ENCODE peak calls at places on chromosomes 4 and X, in six cellular contexts. E is SK-N-SH, P is HCT116, N is HepG2, S is K562, H is H1. M is an unnamed sample.

GRCh38 chr4:94304365-94304971 is 38.2 kb downstream of the HPGDS start:
- DNase-seq in H (no peak), P (peak; percentile 27), N (peak; percentile 21), E (peak; percentile 29), S (no peak), M (peak; percentile 34)

GRCh38 chr4:6011686-6012085 is 6.5 kb downstream of the C4orf50 start:
- DNase-seq in H (no peak), S (no peak), E (peak; percentile 73), P (no peak), N (no peak), M (peak; percentile 53)

GRCh38 chr4:186845137-186845842 is 121.6 kb upstream of the FAT1 start:
- DNase-seq in N (peak; percentile 20), E (no peak), P (peak; percentile 92), S (peak; percentile 69), H (no peak), M (no peak)

GRCh38 chr4:118807659-118808058 is 28.3 kb downstream of the SEC24D start:
- DNase-seq in H (no peak), N (no peak), P (no peak), S (no peak), E (peak; percentile 45), M (no peak)

GRCh38 chr4:67721770-67722597 is 21.0 kb upstream of the UBA6 start:
- DNase-seq in S (no peak), E (no peak), N (no peak), P (peak; percentile 68), H (no peak), M (no peak)

GRCh38 chr4:107997794-107998193 is 8.1 kb downstream of the HADH start:
- DNase-seq in H (no peak), S (no peak), E (no peak), P (no peak), N (no peak), M (no peak)

GRCh38 chrX:12563121-12563520 is 228.1 kb upstream of the PRPS2 start:
- DNase-seq in H (no peak), S (no peak), N (no peak), E (no peak), P (no peak), M (no peak)

GRCh38 chrX:134599173-134599914 is 58.9 kb downstream of the PLAC1 start:
- DNase-seq in N (no peak), P (no peak), H (no peak), S (no peak), E (no peak), M (no peak)

GRCh38 chr4:77618383-77619241 is 13.0 kb downstream of the CXCL13 start:
- DNase-seq in E (peak; percentile 68), P (peak; percentile 67), H (peak; percentile 59), S (peak; percentile 63), N (peak; percentile 40), M (peak; percentile 79)

GRCh38 chr4:71785957-71786356 is 2.1 kb upstream of the GC start:
- DNase-seq in S (no peak), H (no peak), E (no peak), N (no peak), P (no peak), M (no peak)

GRCh38 chr4:85637778-85638177 is 162.8 kb downstream of the ARHGAP24 start:
- DNase-seq in P (no peak), N (no peak), H (no peak), S (no peak), E (no peak), M (no peak)

GRCh38 chrX:20026278-20026677 is 35.4 kb upstream of the BCLAF3 start:
- DNase-seq in N (peak; percentile 50), S (no peak), E (no peak), P (no peak), H (no peak), M (peak; percentile 40)

GRCh38 chrX:153388722-153389459 is 12.3 kb downstream of the PNMA6E start:
- DNase-seq in P (no peak), S (no peak), N (no peak), E (no peak), H (no peak), M (no peak)

GRCh38 chr4:31905363-31905762 is 1185.2 kb downstream of the PCDH7 start:
- DNase-seq in S (no peak), H (no peak), N (no peak), P (no peak), E (no peak), M (no peak)

GRCh38 chr4:179307297-179308136 is 1865.3 kb upstream of the AGA start:
- DNase-seq in P (peak; percentile 42), E (peak; percentile 34), N (peak; percentile 24), S (peak; percentile 42), H (no peak), M (peak; percentile 62)

GRCh38 chr4:4981427-4981826 is 37.8 kb downstream of the CYTL1 start:
- DNase-seq in P (no peak), N (no peak), S (no peak), E (no peak), H (no peak), M (no peak)

GRCh38 chr4:16262188-16262587 is 35.9 kb upstream of the TAPT1 start:
- DNase-seq in N (no peak), E (no peak), P (no peak), H (no peak), S (no peak), M (no peak)

GRCh38 chr4:82779032-82779431 is 19.6 kb downstream of the SCD5 start:
- DNase-seq in E (no peak), P (no peak), N (no peak), S (no peak), H (no peak), M (no peak)

GRCh38 chrX:15483897-15484296 is 9.2 kb downstream of the PIR start:
- DNase-seq in N (no peak), E (no peak), H (no peak), P (no peak), S (no peak), M (no peak)

GRCh38 chrX:50579955-50580354 is 109.3 kb upstream of the DGKK start:
- DNase-seq in N (peak; percentile 68), P (peak; percentile 59), H (no peak), S (peak; percentile 25), E (peak; percentile 40), M (peak; percentile 31)

GRCh38 chr4:154078504-154079350 is 289.8 kb upstream of the SFRP2 start:
- DNase-seq in N (no peak), E (no peak), H (no peak), S (no peak), P (no peak), M (no peak)

GRCh38 chrX:137707348-137707747 is 141.4 kb downstream of the ZIC3 start:
- DNase-seq in P (no peak), H (no peak), E (no peak), N (no peak), S (no peak), M (no peak)

GRCh38 chrX:17584248-17584681 is 153.0 kb upstream of the SCML1 start:
- DNase-seq in E (no peak), S (no peak), N (no peak), H (no peak), P (no peak), M (no peak)

GRCh38 chr4:155885666-155886065 is 17.8 kb upstream of the TDO2 start:
- DNase-seq in H (no peak), E (no peak), P (no peak), S (no peak), N (no peak), M (no peak)

GRCh38 chr4:155889946-155890345 is 13.6 kb upstream of the TDO2 start:
- DNase-seq in H (no peak), P (no peak), E (no peak), S (no peak), N (no peak), M (no peak)

GRCh38 chr4:155889036-155889793 is 14.3 kb upstream of the TDO2 start:
- DNase-seq in S (no peak), N (no peak), H (no peak), E (no peak), P (no peak), M (no peak)

GRCh38 chr4:155888171-155888570 is 15.3 kb upstream of the TDO2 start:
- DNase-seq in N (no peak), E (no peak), S (no peak), H (no peak), P (no peak), M (no peak)

DNA sequence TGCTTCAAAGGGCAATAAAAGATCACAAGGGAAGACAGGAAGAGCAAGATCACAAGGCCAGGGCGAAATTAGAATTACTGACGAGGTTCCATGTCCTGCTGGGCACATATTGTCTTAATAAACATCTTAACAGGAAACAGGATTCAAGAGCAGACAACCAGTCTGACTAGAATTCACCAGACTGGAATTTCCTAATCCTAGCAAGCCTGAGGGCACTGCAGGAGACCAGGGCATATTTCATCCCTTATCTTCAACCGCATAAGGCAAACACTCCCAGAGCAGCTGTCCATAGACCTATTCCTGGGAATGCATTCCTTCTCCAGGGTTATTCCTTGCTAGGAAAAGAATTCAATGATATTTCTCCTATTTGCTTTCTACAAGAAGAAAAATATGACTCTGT is 12.4 kb upstream of the TDO2 start:
- DNase-seq in P (no peak), H (no peak), E (no peak), N (no peak), S (no peak), M (peak; percentile 77)
- TF ChIP-seq JUND in P (no peak), H (no peak), E (no peak), N (no peak), S (no peak), M (no peak)

GRCh38 chrX:44898411-44899221 is 25.6 kb downstream of the KDM6A start:
- DNase-seq in S (peak; percentile 7), N (peak; percentile 20), E (no peak), P (no peak), H (no peak), M (no peak)
- TF ChIP-seq JUND in S (no peak), N (no peak), E (no peak), P (no peak), H (no peak), M (no peak)

DNA sequence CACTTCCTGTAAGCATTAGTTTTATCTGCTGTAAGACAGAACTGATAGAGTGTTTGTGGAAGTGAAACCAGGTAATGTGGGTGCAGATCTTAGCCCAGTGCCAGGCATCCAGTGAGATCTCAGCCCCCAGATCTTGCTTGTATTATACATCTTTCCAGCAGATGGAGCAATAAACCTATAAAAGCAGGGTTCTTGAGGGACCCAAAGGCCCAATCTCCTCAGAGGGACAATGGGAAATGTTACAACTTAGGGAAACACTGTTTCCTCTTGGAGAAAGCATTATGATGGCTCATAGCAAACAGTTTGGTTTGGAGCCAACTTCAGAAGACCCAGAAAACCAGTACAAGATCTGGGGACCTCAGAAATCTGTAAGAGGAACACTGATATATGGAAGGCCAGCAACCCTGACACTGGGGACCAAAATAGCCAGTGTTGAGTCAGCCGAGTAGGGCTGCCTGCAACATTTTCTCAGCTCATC is 206.3 kb downstream of the SLC7A11 start:
- DNase-seq in P (peak; percentile 53), S (peak; percentile 23), E (peak; percentile 59), H (no peak), N (peak; percentile 52), M (peak; percentile 64)
- TF ChIP-seq JUND in P (no peak), S (no peak), E (no peak), H (no peak), N (no peak), M (no peak)

GRCh38 chrX:104136241-104137019 is 20.4 kb downstream of the SLC25A53 start:
- DNase-seq in N (peak; percentile 70), E (peak; percentile 62), S (peak; percentile 58), H (no peak), P (peak; percentile 63), M (peak; percentile 16)

GRCh38 chrX:104141087-104141760 is 15.6 kb downstream of the SLC25A53 start:
- DNase-seq in P (no peak), E (no peak), H (no peak), N (no peak), S (no peak), M (no peak)

GRCh38 chrX:104135677-104136076 is 21.1 kb downstream of the SLC25A53 start:
- DNase-seq in N (no peak), H (no peak), E (no peak), S (no peak), P (no peak), M (no peak)

GRCh38 chrX:104134583-104135261 is 22.1 kb downstream of the SLC25A53 start:
- DNase-seq in N (no peak), E (no peak), S (no peak), P (no peak), H (no peak), M (no peak)

GRCh38 chrX:104137496-104137895 is 19.3 kb downstream of the SLC25A53 start:
- DNase-seq in S (peak; percentile 59), H (no peak), E (no peak), N (no peak), P (peak; percentile 4), M (no peak)
- TF ChIP-seq JUND in S (no peak), H (no peak), E (no peak), N (no peak), P (no peak), M (no peak)